ENCODE peak calls at places on chromosomes 3 and 15, in four cellular contexts. W is dorsolateral prefrontal cortex, V is neuronal stem cell, R is GM20000. M is an unnamed sample.

GRCh38 chr3:9279959-9280358 is 30.5 kb upstream of the SRGAP3 start:
- DNase-seq in R (no peak), W (peak), V (peak), M (no peak)

GRCh38 chr15:40769310-40770146 is at the start of gene C15orf62:
- DNase-seq in R (peak), W (no peak), V (no peak), M (no peak)

GRCh38 chr15:71501344-71502128 is 308.8 kb upstream of the NR2E3 start:
- DNase-seq in R (no peak), W (no peak), V (no peak), M (no peak)

GRCh38 chr15:95325763-95326688 is 1004.5 kb upstream of the NR2F2 start:
- DNase-seq in W (no peak), V (no peak), R (no peak), M (no peak)

GRCh38 chr3:69772152-69772867 is 33.0 kb downstream of the MITF start:
- DNase-seq in V (no peak), W (no peak), R (no peak), M (no peak)

GRCh38 chr15:42364529-42364928 is 5.2 kb downstream of the CAPN3 start:
- DNase-seq in W (peak), V (no peak), R (no peak), M (no peak)

GRCh38 chr3:12815719-12816118 is 19.2 kb downstream of the CAND2 start:
- DNase-seq in R (no peak), W (no peak), V (no peak), M (no peak)

GRCh38 chr3:146024260-146024659 is 136.7 kb downstream of the PLOD2 start:
- DNase-seq in W (no peak), V (no peak), R (no peak), M (no peak)

GRCh38 chr15:40695469-40695910 is 516 bp downstream of the RAD51 start:
- DNase-seq in V (no peak), W (no peak), R (peak), M (no peak)

GRCh38 chr3:21718161-21718765 is 32.7 kb downstream of the ZNF385D start:
- DNase-seq in V (no peak), R (no peak), W (no peak), M (no peak)

GRCh38 chr3:170038434-170039110 is 777 bp downstream of the GPR160 start:
- DNase-seq in R (peak), W (no peak), V (no peak), M (no peak)

GRCh38 chr3:129614927-129615363 is 8.5 kb upstream of the PLXND1 start:
- DNase-seq in V (no peak), R (no peak), W (no peak), M (no peak)

GRCh38 chr15:63596666-63597032 is 538 bp upstream of the FBXL22 start:
- DNase-seq in V (no peak), R (no peak), W (no peak), M (no peak)

GRCh38 chr15:85494035-85494793 is 113.8 kb downstream of the AKAP13 start:
- DNase-seq in R (no peak), W (no peak), V (no peak), M (no peak)

GRCh38 chr3:159322322-159322939 is 520.6 kb downstream of the MFSD1 start:
- DNase-seq in V (peak), W (no peak), R (peak), M (peak)

GRCh38 chr3:157152930-157153329 is 7.0 kb downstream of the CCNL1 start:
- DNase-seq in W (no peak), R (no peak), V (no peak), M (no peak)

GRCh38 chr3:39098473-39099000 is 8.9 kb downstream of the GORASP1 start:
- DNase-seq in W (no peak), V (no peak), R (no peak), M (no peak)

GRCh38 chr3:30611613-30612421 is 5.4 kb downstream of the TGFBR2 start:
- DNase-seq in W (no peak), V (no peak), R (no peak), M (no peak)

GRCh38 chr3:67516496-67516895 is 137.9 kb downstream of the SUCLG2 start:
- DNase-seq in W (no peak), V (no peak), R (no peak), M (no peak)

GRCh38 chr3:127197300-127198150 is 4.6 kb downstream of the PRR23E start:
- DNase-seq in W (no peak), V (no peak), R (no peak), M (no peak)

GRCh38 chr3:16060358-16060852 is 114.1 kb upstream of the GALNT15 start:
- DNase-seq in V (no peak), W (peak), R (no peak), M (peak)

GRCh38 chr15:60635507-60636352 is 156.8 kb upstream of the ICE2 start:
- DNase-seq in V (no peak), W (no peak), R (peak), M (no peak)

GRCh38 chr3:138180375-138181029 is 5.8 kb upstream of the DBR1 start:
- DNase-seq in R (peak), W (peak), V (no peak), M (no peak)

GRCh38 chr3:14243782-14244181 is 65.2 kb downstream of the LSM3 start:
- DNase-seq in W (no peak), R (peak), V (no peak), M (no peak)

GRCh38 chr3:106215047-106215446 is 346.2 kb upstream of the CBLB start:
- DNase-seq in R (no peak), V (no peak), W (no peak), M (no peak)

GRCh38 chr15:69224383-69224782 is 63.9 kb downstream of the GLCE start:
- DNase-seq in W (no peak), V (no peak), R (no peak), M (no peak)

GRCh38 chr3:141426404-141427034 is 58.2 kb downstream of the ZBTB38 start:
- DNase-seq in V (no peak), W (peak), R (no peak), M (no peak)

GRCh38 chr3:128787256-128788253 is 61.6 kb downstream of the RAB7A start:
- DNase-seq in R (no peak), W (no peak), V (no peak), M (no peak)

GRCh38 chr3:188584162-188584529 is 430.2 kb downstream of the LPP start:
- DNase-seq in R (no peak), V (no peak), W (no peak), M (no peak)

GRCh38 chr15:53976844-53977392 is 1.3 kb upstream of the UNC13C start:
- DNase-seq in W (peak), R (no peak), V (peak), M (no peak)